ENCODE peak calls at places on chromosome 22, in six cellular contexts. K is right lobe of liver, F is fibroblast of lung, X is ovary, R is tibial nerve, D is esophagus squamous epithelium. I is an unnamed sample.

GRCh38 chr22:30743257-30744020 is 48.8 kb downstream of the OSBP2 start:
- DNase-seq in X (no peak), K (no peak), R (no peak), F (no peak), D (no peak), I (no peak)

GRCh38 chr22:50329236-50329635 is 2.4 kb upstream of the DENND6B start:
- DNase-seq in D (no peak), X (no peak), F (peak), K (no peak), R (no peak), I (no peak)

GRCh38 chr22:22021160-22021750 is 38.7 kb upstream of the TOP3B start:
- DNase-seq in X (no peak), R (no peak), K (no peak), F (no peak), D (no peak), I (no peak)

GRCh38 chr22:36366291-36366708 is 21.5 kb downstream of the MYH9 start:
- DNase-seq in R (no peak), K (no peak), D (no peak), X (no peak), F (peak), I (no peak)

GRCh38 chr22:35684270-35684700 is 33.4 kb upstream of the APOL5 start:
- DNase-seq in X (no peak), D (no peak), K (no peak), R (peak), F (peak), I (no peak)

GRCh38 chr22:36365020-36365411 is 22.8 kb downstream of the MYH9 start:
- DNase-seq in K (no peak), D (no peak), X (no peak), R (no peak), F (peak), I (peak)

GRCh38 chr22:44444341-44445306 is 53.4 kb downstream of the RTL6 start:
- DNase-seq in K (no peak), X (peak), D (no peak), R (no peak), F (no peak), I (no peak)

GRCh38 chr22:20578707-20579106 is 71.3 kb downstream of the MED15 start:
- DNase-seq in X (no peak), K (no peak), D (no peak), F (no peak), R (no peak), I (peak)

GRCh38 chr22:26450453-26451185 is 21.6 kb downstream of the ASPHD2 start:
- DNase-seq in X (no peak), D (no peak), R (no peak), F (no peak), K (no peak), I (no peak)

GRCh38 chr22:19713650-19714319 is 518 bp upstream of the SEPTIN5 start:
- DNase-seq in X (peak), F (no peak), D (no peak), K (no peak), R (no peak), I (no peak)

GRCh38 chr22:23574371-23574811 is 5.7 kb downstream of the IGLL1 start:
- DNase-seq in D (no peak), X (peak), F (no peak), K (no peak), R (no peak), I (no peak)

GRCh38 chr22:31748490-31748889 is 1.4 kb downstream of the PRR14L start:
- DNase-seq in K (no peak), D (no peak), X (no peak), R (no peak), F (peak), I (no peak)

GRCh38 chr22:24985824-24986214 is 33.3 kb downstream of the KIAA1671 start:
- DNase-seq in X (peak), K (no peak), F (peak), R (no peak), D (no peak), I (peak)

GRCh38 chr22:40196628-40197027 is 18.9 kb downstream of the TNRC6B start:
- DNase-seq in D (no peak), F (peak), R (no peak), K (no peak), X (no peak), I (no peak)

GRCh38 chr22:35892192-35892591 is 136.4 kb downstream of the RBFOX2 start:
- DNase-seq in X (no peak), D (no peak), R (no peak), K (no peak), F (peak), I (no peak)

GRCh38 chr22:36724836-36725235 is 21.3 kb upstream of the CACNG2 start:
- DNase-seq in D (no peak), R (no peak), X (no peak), F (no peak), K (no peak), I (no peak)

GRCh38 chr22:23812378-23812777 is 25.6 kb downstream of the SMARCB1 start:
- DNase-seq in R (no peak), F (no peak), K (no peak), X (no peak), D (no peak), I (no peak)

GRCh38 chr22:45335021-45335818 is 25.5 kb downstream of the FAM118A start:
- DNase-seq in X (no peak), F (no peak), R (no peak), D (no peak), K (peak), I (no peak)

GRCh38 chr22:40521046-40521445 is 115.5 kb downstream of the MRTFA start:
- DNase-seq in D (no peak), R (no peak), X (no peak), F (no peak), K (no peak), I (no peak)

DNA sequence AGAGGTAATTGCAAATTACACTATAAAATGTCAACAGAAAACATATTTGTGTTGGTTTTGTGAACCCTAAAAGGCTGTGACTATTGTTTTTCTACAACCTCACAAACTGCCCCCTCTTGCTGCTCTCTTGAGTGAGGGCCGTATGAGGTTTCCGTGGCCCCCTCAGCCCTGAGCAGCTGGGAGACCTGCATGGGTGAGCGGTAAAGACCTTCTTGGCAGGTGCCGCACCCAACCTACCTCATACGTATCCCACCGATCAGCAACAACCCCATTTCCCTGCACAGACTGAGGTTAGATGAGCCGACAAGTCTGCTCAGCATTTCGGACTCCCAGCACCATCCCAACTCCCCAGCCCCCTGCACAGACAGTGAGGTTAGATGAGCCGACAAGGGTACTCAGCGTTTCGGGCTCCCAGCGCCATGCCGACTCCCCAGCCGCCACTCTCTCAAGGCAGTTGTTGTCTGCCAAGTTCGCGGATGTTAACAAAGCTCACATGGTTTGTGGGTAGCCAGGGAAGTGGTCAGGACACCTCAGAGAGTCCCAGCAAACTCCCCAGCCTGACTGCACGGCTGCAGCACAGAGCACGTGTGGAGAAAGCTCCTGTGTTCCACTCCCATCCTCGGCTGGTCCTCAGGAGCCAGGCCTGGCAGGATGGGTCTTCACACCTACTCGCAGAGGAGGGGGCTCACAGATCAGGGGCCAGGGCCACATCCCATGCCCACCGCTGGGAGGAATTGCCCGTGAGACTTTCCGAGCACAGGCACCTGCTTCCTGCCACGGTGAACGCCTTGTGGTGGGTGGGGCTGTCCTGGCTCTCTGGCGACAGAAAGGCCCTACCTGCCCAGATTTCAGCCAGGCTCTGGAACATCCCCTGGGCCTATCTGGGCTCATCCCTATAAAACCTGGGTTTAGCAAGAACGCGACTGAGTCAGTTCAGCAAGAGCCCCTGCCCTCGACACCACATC is 502.9 kb downstream of the BRD1 start:
- DNase-seq in R (no peak), X (no peak), K (peak), F (no peak), D (no peak), I (peak)
- H3K4me3 ChIP-seq in R (no peak), X (no peak), K (no peak), F (no peak), D (no peak), I (no peak)

GRCh38 chr22:33083212-33083611 is 25.0 kb upstream of the SYN3 start:
- DNase-seq in X (no peak), R (no peak), F (no peak), D (no peak), K (no peak), I (no peak)
- TF ChIP-seq CTCF in X (no peak), R (no peak), F (no peak), D (peak), K (peak), I (peak)

DNA sequence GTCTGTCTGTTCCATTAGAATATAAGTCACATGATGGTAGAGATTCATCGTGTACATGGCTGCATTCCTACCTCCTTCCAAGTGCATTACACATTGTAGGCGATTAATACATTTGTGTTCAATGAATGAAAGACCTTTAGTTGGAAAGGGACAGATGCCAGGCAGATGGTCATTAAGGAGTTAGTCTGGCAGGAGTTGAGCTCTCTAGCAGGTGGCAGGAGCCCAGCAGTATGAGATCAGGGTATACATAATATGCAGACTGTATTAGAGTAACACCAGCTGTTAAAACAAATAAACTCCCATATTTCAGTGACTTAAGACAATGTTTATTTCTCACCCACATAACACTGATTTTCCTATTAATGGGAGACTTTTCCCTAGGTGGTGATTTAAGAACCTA is 147.7 kb upstream of the LARGE1 start:
- DNase-seq in D (no peak), F (no peak), X (no peak), K (no peak), R (no peak), I (no peak)
- H3K27ac ChIP-seq in D (no peak), F (no peak), X (no peak), K (no peak), R (no peak), I (no peak)

GRCh38 chr22:41919357-41920224 is 4.7 kb upstream of the SHISA8 start:
- DNase-seq in X (peak), R (peak), K (no peak), F (peak), D (no peak), I (no peak)
- H3K4me3 ChIP-seq in X (no peak), R (peak), K (peak), F (peak), D (peak), I (peak)

DNA sequence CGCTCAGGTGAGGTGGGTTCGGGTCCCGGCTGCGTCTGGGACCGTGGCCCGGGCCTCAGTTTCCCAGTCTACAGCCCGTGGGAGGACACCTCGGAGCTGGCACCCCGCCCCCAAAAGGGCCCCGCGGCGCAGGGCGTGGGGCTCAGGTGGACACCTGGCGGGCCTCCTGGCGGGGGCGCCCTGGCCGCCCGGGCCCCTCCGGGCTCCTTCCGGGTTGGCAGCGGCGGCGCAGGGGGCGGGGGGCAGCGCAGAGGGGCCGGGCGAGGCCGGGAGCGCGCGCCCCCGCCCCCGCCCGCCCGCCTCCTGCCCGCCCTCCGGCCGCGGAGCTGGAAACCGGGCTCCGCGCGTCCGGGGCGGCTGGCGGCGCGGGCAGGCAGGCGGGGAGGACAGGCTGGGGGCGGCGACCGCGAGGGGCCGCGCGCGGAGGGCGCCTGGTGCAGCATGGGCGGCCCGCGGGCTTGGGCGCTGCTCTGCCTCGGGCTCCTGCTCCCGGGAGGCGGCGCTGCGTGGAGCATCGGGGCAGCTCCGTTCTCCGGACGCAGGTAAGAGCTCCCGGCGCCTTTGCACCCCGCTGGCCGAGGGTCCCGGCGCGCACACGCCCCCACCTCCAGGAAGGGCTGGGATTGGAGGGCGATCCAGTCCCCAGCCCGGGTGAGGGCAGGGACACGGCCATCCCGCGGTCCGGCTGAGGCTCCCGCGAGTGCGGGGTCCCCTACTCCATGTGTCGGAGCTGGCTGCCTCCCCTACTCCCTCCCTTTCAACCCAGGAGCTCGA is at the start of gene EMID1:
- DNase-seq in D (no peak), X (peak), R (no peak), F (peak), K (no peak), I (no peak)
- TF ChIP-seq CTCF in D (no peak), X (no peak), R (peak), F (peak), K (no peak), I (peak)

GRCh38 chr22:46909237-46910030 is 147.0 kb downstream of the TBC1D22A start:
- DNase-seq in K (no peak), R (no peak), F (no peak), X (no peak), D (no peak), I (no peak)
- H3K27ac ChIP-seq in K (no peak), R (peak), F (no peak), X (no peak), D (no peak), I (no peak)

DNA sequence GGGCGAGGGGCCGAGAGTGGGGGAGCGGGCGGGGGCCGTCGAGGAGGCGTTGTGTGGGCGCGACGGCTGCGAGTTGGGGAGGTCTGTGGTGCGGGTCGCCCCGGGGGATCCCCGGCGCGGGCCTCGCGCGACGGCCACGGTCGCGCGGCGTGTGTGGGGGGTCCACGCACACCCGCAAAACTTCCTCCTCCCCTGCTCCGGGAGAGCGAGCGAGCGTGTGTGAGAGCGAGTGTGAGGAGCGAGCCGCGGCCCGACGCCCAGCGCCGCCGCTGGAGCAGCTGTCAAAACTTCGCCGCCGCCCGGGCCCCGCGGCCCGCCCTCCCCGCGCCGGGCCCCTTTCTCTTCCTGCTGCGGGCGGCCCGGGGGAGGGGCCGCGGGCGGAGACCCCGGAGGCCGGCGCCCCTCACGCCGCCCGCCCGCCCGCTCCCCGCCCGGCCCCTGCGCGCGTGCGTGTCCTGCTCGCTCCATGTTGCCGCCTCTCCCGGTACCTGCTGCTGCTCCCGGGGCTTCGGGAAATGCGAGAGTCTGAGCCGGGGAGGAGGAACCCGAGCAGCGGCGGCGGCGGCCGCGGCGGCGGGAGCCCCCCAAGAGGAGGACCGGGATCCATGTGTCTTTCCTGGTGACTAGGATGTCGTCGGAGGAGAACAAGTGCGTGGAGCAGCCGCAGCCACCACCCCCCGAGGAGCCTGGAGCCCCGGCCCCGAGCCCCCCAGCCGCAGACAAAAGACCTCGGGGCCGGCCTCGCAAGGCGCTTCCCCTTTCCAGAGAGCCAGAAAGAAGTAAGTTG is 9.0 kb upstream of the CCT8L2 start:
- DNase-seq in R (no peak), K (no peak), X (peak), F (no peak), D (no peak), I (no peak)
- H3K4me3 ChIP-seq in R (peak), K (no peak), X (peak), F (no peak), D (peak), I (no peak)

GRCh38 chr22:28857288-28857687 is 26.1 kb upstream of the ZNRF3 start:
- DNase-seq in D (no peak), F (no peak), K (no peak), X (no peak), R (no peak), I (no peak)

GRCh38 chr22:28856095-28856455 is 27.3 kb upstream of the ZNRF3 start:
- DNase-seq in X (no peak), K (no peak), F (no peak), D (no peak), R (no peak), I (no peak)

DNA sequence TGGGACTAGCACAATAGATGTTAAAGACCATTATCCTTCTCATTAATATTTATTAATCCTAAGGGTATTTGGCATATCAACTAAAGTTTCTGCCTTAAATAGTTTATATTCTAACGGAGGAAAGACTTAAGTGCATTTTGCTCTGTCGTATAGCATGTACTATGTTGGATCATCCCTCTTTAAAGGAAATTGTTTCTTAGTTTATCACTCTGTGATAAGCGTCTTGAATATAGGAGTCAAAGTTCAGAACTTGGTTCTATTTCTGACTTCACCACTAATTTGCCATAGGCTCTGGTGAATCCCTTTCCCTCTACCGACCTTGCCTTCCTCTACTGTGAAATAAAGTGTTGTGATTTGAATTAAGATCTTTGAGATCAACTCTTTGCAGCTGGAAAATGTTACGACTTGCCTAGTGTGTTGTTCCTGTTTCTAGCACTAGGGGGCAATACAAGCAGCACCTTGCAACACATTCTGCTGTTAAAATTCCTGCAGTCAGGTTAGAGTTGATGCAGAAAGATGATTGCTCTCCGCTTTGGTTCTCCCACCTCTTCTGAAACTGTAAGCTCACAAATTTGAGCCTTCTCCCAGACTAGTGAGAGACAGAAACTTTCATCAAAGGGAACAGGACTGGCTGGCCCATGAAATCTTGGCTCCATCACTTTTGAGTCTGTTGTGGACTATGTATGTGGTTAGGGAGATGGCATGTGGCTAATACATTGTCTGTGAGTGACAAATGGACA is 27.8 kb upstream of the ZNRF3 start:
- DNase-seq in D (no peak), K (no peak), R (peak), F (peak), X (no peak), I (no peak)
- TF ChIP-seq CTCF in D (peak), K (peak), R (peak), F (peak), X (peak), I (peak)